ENCODE peak calls at places on chromosome 11, in eight cellular contexts. J is naive thymus-derived CD8-positive, alpha-beta T cell; G is NCI-H524 treated with DMSO at 0.1 percent for 48 hours; I is stimulated activated CD4-positive, alpha-beta T cell treated with anti-CD3 and anti-CD28 coated beads, Interleukin-2, amount 100 ng/mL, for 24 hours; K is iPS-NIHi11; W is pancreas; S is HFF-Myc; M is lung microvascular endothelial cell. C is an unnamed sample.

GRCh38 chr11:114060402-114061052 is 1.0 kb downstream of the ZBTB16 start:
- DNase-seq in K (peak; percentile 41), S (no peak), M (peak; percentile 66), J (peak; percentile 41), I (no peak), W (peak; percentile 51), G (no peak), C (no peak)

GRCh38 chr11:120210651-120211521 is at the start of gene OAF:
- DNase-seq in K (peak; percentile 92), S (peak; percentile 61), G (no peak), M (peak; percentile 87), W (peak; percentile 73), J (peak; percentile 80), I (peak; percentile 50), C (peak; percentile 89)

GRCh38 chr11:85114786-85115185 is 512.4 kb downstream of the DLG2 start:
- DNase-seq in S (no peak), W (no peak), M (no peak), G (no peak), J (no peak), K (no peak), I (no peak), C (no peak)

GRCh38 chr11:7999795-8000194 is 12.7 kb downstream of the EIF3F start:
- DNase-seq in I (no peak), S (no peak), M (no peak), W (no peak), G (no peak), J (no peak), K (no peak), C (no peak)

GRCh38 chr11:82797595-82797971 is 63.9 kb upstream of the FAM181B start:
- DNase-seq in M (no peak), K (no peak), G (no peak), S (no peak), I (no peak), J (no peak), W (no peak), C (no peak)

GRCh38 chr11:133787379-133788103 is 57.8 kb downstream of the SPATA19 start:
- DNase-seq in I (no peak), S (no peak), G (no peak), W (peak; percentile 13), K (peak; percentile 89), J (no peak), M (no peak), C (no peak)

GRCh38 chr11:72343159-72343756 is 91.1 kb downstream of the CLPB start:
- DNase-seq in G (no peak), J (no peak), M (no peak), K (no peak), W (no peak), S (no peak), I (no peak), C (no peak)

GRCh38 chr11:117000741-117001096 is 97.5 kb downstream of the SIK3 start:
- DNase-seq in S (no peak), W (no peak), M (peak; percentile 49), I (no peak), J (no peak), K (no peak), G (no peak), C (no peak)

GRCh38 chr11:65432133-65432650 is 9.6 kb downstream of the NEAT1 start:
- DNase-seq in I (no peak), G (no peak), M (no peak), W (no peak), J (no peak), S (no peak), K (no peak), C (no peak)

GRCh38 chr11:115379528-115379927 is 124.7 kb downstream of the CADM1 start:
- DNase-seq in I (no peak), M (no peak), G (no peak), S (no peak), W (no peak), K (no peak), J (no peak), C (peak; percentile 8)

GRCh38 chr11:33366918-33367317 is 109.7 kb downstream of the HIPK3 start:
- DNase-seq in J (no peak), S (no peak), M (no peak), I (no peak), G (no peak), K (no peak), W (no peak), C (no peak)

GRCh38 chr11:58561394-58562102 is 14.1 kb downstream of the LPXN start:
- DNase-seq in M (no peak), I (no peak), J (no peak), K (no peak), W (no peak), S (no peak), G (no peak), C (no peak)

GRCh38 chr11:117585631-117586030 is 211.4 kb downstream of the DSCAML1 start:
- DNase-seq in K (no peak), I (no peak), J (no peak), G (no peak), W (no peak), M (no peak), S (no peak), C (no peak)

C was measured in GM10248.